ENCODE peak calls at places on chromosome 6, in nine cellular contexts. H is substantia nigra; C is NCI-H2081 treated with DMSO at 0.1 percent for 48 hours; W is T follicular helper cell; F is CD4-positive, alpha-beta T cell; E is SK-N-MC; O is IMR-90; X is activated CD8-positive, alpha-beta memory T cell treated with anti-CD3 and anti-CD28 coated beads, Interleukin-2, amount 10 ng/mL, durations not matched to agents 7 days and 5 days; P is fibroblast of gingiva. K is an unnamed sample.

GRCh38 chr6:139485742-139486475 is 111.5 kb upstream of the CITED2 start:
- DNase-seq in W (no peak), E (no peak), O (no peak), P (no peak), F (no peak), C (no peak), X (no peak), H (no peak), K (no peak)

GRCh38 chr6:167761794-167762258 is 64.9 kb upstream of the AFDN start:
- DNase-seq in O (no peak), P (no peak), E (no peak), C (no peak), W (no peak), F (no peak), X (no peak), H (no peak), K (no peak)

GRCh38 chr6:11413728-11414127 is 123.8 kb upstream of the TMEM170B start:
- DNase-seq in H (no peak), X (no peak), W (no peak), F (no peak), C (no peak), E (no peak), P (no peak), O (peak; percentile 55), K (no peak)

GRCh38 chr6:79778794-79779193 is 147.7 kb downstream of the SH3BGRL2 start:
- DNase-seq in O (no peak), X (no peak), W (no peak), C (no peak), P (no peak), F (no peak), H (no peak), E (no peak), K (no peak)

GRCh38 chr6:5373430-5373829 is 112.1 kb downstream of the FARS2 start:
- DNase-seq in C (no peak), W (no peak), X (no peak), P (no peak), E (no peak), H (no peak), O (no peak), F (no peak), K (no peak)

GRCh38 chr6:85677243-85677956 is 34.7 kb upstream of the SYNCRIP start:
- DNase-seq in P (peak; percentile 33), F (no peak), E (no peak), C (no peak), X (no peak), O (no peak), H (no peak), W (no peak), K (no peak)

GRCh38 chr6:162638931-162639574 is 88.5 kb downstream of the PRKN start:
- DNase-seq in P (peak; percentile 41), F (no peak), E (no peak), C (no peak), X (no peak), O (no peak), H (no peak), W (no peak), K (no peak)

GRCh38 chr6:154370545-154370944 is 13.9 kb upstream of the IPCEF1 start:
- DNase-seq in P (peak; percentile 49), E (no peak), O (peak; percentile 58), W (no peak), H (no peak), C (no peak), F (no peak), X (no peak), K (no peak)

GRCh38 chr6:17493286-17493685 is 99.9 kb downstream of the CAP2 start:
- DNase-seq in C (no peak), X (no peak), P (peak; percentile 54), E (no peak), W (no peak), H (no peak), F (no peak), O (peak; percentile 85), K (no peak)

GRCh38 chr6:170102038-170102437 is 188.8 kb downstream of the DLL1 start:
- DNase-seq in F (no peak), C (no peak), E (no peak), W (no peak), H (no peak), P (no peak), X (peak; percentile 21), O (no peak), K (no peak)

GRCh38 chr6:24340998-24341934 is 16.6 kb downstream of the DCDC2 start:
- DNase-seq in C (no peak), P (no peak), W (no peak), H (no peak), O (no peak), F (no peak), X (no peak), E (no peak), K (no peak)

GRCh38 chr6:110398778-110399177 is 16.6 kb downstream of the DDO start:
- DNase-seq in W (no peak), E (no peak), X (no peak), C (no peak), O (peak; percentile 38), H (no peak), F (no peak), P (peak; percentile 41), K (no peak)

GRCh38 chr6:10202111-10202510 is 212.8 kb downstream of the TFAP2A start:
- DNase-seq in O (no peak), H (no peak), F (no peak), X (no peak), P (no peak), E (no peak), W (no peak), C (no peak), K (no peak)

GRCh38 chr6:14732845-14733757 is 512.8 kb upstream of the JARID2 start:
- DNase-seq in H (no peak), W (no peak), E (no peak), O (peak; percentile 79), F (peak; percentile 28), C (no peak), P (no peak), X (peak; percentile 59), K (no peak)

GRCh38 chr6:70834520-70834919 is 122.3 kb downstream of the B3GAT2 start:
- DNase-seq in H (no peak), F (no peak), E (no peak), W (no peak), O (peak; percentile 74), P (peak; percentile 56), X (no peak), C (no peak), K (no peak)

GRCh38 chr6:106702046-106702445 is 72.7 kb downstream of the QRSL1 start:
- DNase-seq in P (no peak), F (no peak), H (no peak), W (no peak), C (no peak), O (no peak), X (no peak), E (no peak), K (no peak)

GRCh38 chr6:37059344-37060194 is 54.1 kb downstream of the FGD2 start:
- DNase-seq in E (peak; percentile 66), X (no peak), P (peak; percentile 91), W (no peak), H (no peak), F (no peak), O (peak; percentile 97), C (no peak), K (peak; percentile 54)